ENCODE peak calls at places on chromosomes 4 and X, in six cellular contexts. N is breast epithelium, C is esophagus muscularis mucosa, X is sigmoid colon, I is GM23338, O is spleen. E is an unnamed sample.
A peak's percentile ranks its signal among the peaks of the same experiment; 100 is the strongest.

GRCh38 chr4:8727546-8728510 is 135.3 kb downstream of the CPZ start:
- DNase-seq in N (peak; percentile 14), C (peak; percentile 86), X (peak; percentile 56), I (no peak), O (peak; percentile 74), E (peak; percentile 60)

GRCh38 chr4:143411527-143412480 is 75.1 kb downstream of the GAB1 start:
- DNase-seq in N (no peak), C (no peak), X (no peak), I (no peak), O (no peak), E (no peak)

GRCh38 chr4:128378668-128379067 is 91.1 kb upstream of the PGRMC2 start:
- DNase-seq in N (no peak), C (peak; percentile 21), X (no peak), I (no peak), O (no peak), E (no peak)

GRCh38 chr4:185587444-185588161 is 52.3 kb upstream of the PDLIM3 start:
- DNase-seq in N (no peak), C (no peak), X (no peak), I (peak; percentile 95), O (peak; percentile 83), E (no peak)

GRCh38 chr4:175823015-175823741 is 11.1 kb upstream of the GPM6A start:
- DNase-seq in N (no peak), C (no peak), X (no peak), I (no peak), O (no peak), E (no peak)

GRCh38 chrX:119410027-119410819 is 11.1 kb downstream of the SLC25A43 start:
- DNase-seq in N (peak; percentile 86), C (no peak), X (peak; percentile 84), I (no peak), O (no peak), E (peak; percentile 72)

GRCh38 chr4:25402521-25402920 is 25.5 kb downstream of the ANAPC4 start:
- DNase-seq in N (no peak), C (no peak), X (no peak), I (no peak), O (no peak), E (no peak)

GRCh38 chr4:4541040-4541631 is 712 bp downstream of the STX18 start:
- DNase-seq in N (no peak), C (no peak), X (no peak), I (no peak), O (no peak), E (no peak)

GRCh38 chr4:188976644-188977115 is 837.4 kb downstream of the TRIML1 start:
- DNase-seq in N (no peak), C (no peak), X (no peak), I (peak; percentile 84), O (no peak), E (no peak)

GRCh38 chr4:47031011-47031678 is at the start of gene GABRB1:
- DNase-seq in N (no peak), C (no peak), X (peak; percentile 69), I (peak; percentile 76), O (no peak), E (no peak)

GRCh38 chrX:73668779-73669178 is 105.8 kb downstream of the CHIC1 start:
- DNase-seq in N (no peak), C (no peak), X (no peak), I (no peak), O (no peak), E (no peak)

GRCh38 chr4:175927121-175927520 is 115.1 kb upstream of the GPM6A start:
- DNase-seq in N (no peak), C (no peak), X (no peak), I (no peak), O (no peak), E (no peak)

GRCh38 chrX:12771445-12772069 is 19.7 kb upstream of the PRPS2 start:
- DNase-seq in N (no peak), C (no peak), X (no peak), I (peak; percentile 72), O (peak; percentile 93), E (no peak)

GRCh38 chrX:46572295-46572936 is 1.1 kb upstream of the CHST7 start:
- DNase-seq in N (no peak), C (no peak), X (no peak), I (no peak), O (no peak), E (no peak)

GRCh38 chr4:11590132-11590531 is 161.4 kb upstream of the HS3ST1 start:
- DNase-seq in N (no peak), C (no peak), X (no peak), I (no peak), O (no peak), E (no peak)

GRCh38 chr4:8048856-8049686 is 109.4 kb upstream of the AFAP1 start:
- DNase-seq in N (no peak), C (no peak), X (no peak), I (peak; percentile 90), O (no peak), E (no peak)

GRCh38 chr4:83947111-83947510 is 411.2 kb downstream of the GPAT3 start:
- DNase-seq in N (no peak), C (no peak), X (no peak), I (no peak), O (no peak), E (no peak)

GRCh38 chrX:73214366-73215094 is at the start of gene NAP1L2:
- DNase-seq in N (peak; percentile 26), C (no peak), X (peak; percentile 71), I (peak; percentile 61), O (peak; percentile 77), E (no peak)

GRCh38 chrX:34918091-34918736 is 24.4 kb upstream of the FAM47B start:
- DNase-seq in N (no peak), C (no peak), X (no peak), I (no peak), O (no peak), E (no peak)

DNA sequence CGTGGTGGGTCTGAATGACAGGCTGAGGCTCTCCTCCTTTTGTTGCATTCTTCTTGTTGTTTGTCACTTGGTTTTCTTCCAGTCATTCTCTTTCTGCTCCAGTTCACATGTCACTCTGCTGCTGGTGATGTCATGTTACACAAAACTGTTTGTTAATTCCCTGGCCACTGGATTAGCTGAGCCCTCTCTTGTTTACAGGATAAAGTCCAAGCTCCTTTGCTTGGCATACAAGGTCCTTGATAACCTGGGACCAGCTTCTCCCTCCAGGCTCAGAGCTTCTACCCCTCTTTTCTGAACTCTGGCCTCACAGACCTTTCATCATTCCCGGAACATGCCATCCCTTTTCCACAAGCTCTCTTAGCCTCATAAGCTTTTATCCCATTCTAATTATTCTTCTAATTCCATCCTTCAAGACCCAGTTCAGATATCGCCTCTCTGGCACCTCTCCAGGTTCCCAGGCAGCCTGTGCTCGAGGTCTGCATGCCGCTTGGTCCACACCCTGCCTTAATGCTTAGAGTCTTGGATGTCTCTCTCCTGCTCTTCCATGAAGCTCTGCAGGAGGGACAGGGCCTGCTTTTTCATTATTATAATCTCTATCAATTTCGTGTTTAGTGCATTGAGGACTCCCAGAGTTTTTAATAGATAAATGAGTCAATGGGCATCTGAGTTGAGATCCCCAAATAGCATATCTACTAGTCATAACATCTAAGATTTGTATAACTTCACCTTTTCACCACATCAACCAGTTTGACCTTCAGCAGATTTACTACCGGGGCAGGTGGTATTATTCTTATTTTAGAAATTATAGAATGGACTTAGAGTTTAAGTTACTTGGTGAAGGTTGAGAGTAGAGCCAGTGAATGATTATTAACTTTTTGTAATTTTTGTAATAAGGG is 98.7 kb downstream of the TMEM131L start:
- DNase-seq in N (no peak), C (peak; percentile 53), X (no peak), I (no peak), O (no peak), E (no peak)
- TF ChIP-seq POLR2AphosphoS5 in N (no peak), C (no peak), X (no peak), I (no peak), O (no peak), E (no peak)

GRCh38 chrX:54754854-54755253 is 43.2 kb downstream of the ITIH6 start:
- DNase-seq in N (no peak), C (no peak), X (no peak), I (peak; percentile 1), O (no peak), E (no peak)
- H3K27ac ChIP-seq in N (no peak overlapping the region), C (no peak overlapping the region), X (no peak overlapping the region), I (no peak overlapping the region), O (no peak overlapping the region), E (no peak overlapping the region)

GRCh38 chrX:10612215-10612614 is 8.2 kb downstream of the MID1 start:
- DNase-seq in N (no peak), C (no peak), X (no peak), I (no peak), O (no peak), E (no peak)

GRCh38 chrX:10607233-10607632 is 13.2 kb downstream of the MID1 start:
- DNase-seq in N (no peak), C (no peak), X (no peak), I (no peak), O (no peak), E (no peak)

GRCh38 chrX:10615931-10616780 is 4.2 kb downstream of the MID1 start:
- DNase-seq in N (no peak), C (no peak), X (peak; percentile 72), I (peak; percentile 68), O (no peak), E (no peak)

GRCh38 chrX:10608099-10608498 is 12.3 kb downstream of the MID1 start:
- DNase-seq in N (no peak), C (no peak), X (no peak), I (no peak), O (no peak), E (no peak)

DNA sequence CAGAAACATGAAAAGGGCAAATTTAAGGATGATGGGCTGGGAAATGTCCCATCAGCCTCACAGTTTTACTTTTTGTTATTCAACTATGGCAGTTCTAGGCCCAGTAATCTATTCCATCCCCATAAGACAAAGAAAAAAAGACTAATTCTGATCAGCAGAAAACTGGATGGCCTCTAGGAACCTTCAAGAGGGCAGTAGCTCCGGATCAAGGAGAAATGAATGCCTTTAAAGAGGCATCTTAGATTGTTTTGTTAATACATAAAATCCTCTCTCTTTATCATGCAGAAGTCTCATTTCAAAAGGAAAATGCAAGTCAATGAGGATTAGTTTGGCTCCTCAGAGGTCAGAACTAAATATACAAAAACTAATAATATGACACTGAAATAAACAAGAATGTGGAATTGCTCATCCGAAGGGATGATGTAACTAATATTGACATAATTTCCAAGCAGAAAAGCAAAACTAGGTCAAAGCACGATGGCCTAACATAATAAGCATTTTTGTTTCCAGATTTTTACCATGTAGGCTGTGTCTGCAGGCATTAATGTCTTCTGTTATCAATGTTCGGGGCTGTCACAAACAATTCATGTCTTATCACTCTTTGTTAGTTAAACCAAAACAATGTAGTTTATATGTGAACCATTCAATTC is 8.8 kb downstream of the MID1 start:
- DNase-seq in N (no peak), C (no peak), X (no peak), I (peak; percentile 44), O (no peak), E (no peak)
- TF ChIP-seq POLR2AphosphoS5 in N (no peak), C (no peak), X (no peak), I (no peak), O (no peak), E (no peak)

GRCh38 chr4:53479731-53480525 is 102.5 kb downstream of the FIP1L1 start:
- DNase-seq in N (no peak), C (no peak), X (no peak), I (no peak), O (no peak), E (no peak)

GRCh38 chr4:53477666-53478065 is 100.2 kb downstream of the FIP1L1 start:
- DNase-seq in N (no peak), C (no peak), X (no peak), I (peak; percentile 30), O (no peak), E (no peak)

GRCh38 chr4:53478671-53479456 is 101.4 kb downstream of the FIP1L1 start:
- DNase-seq in N (no peak), C (no peak), X (no peak), I (no peak), O (no peak), E (no peak)

GRCh38 chr4:53476232-53477037 is 99.0 kb downstream of the FIP1L1 start:
- DNase-seq in N (no peak), C (no peak), X (no peak), I (peak; percentile 27), O (no peak), E (peak; percentile 68)

GRCh38 chr4:53477038-53477565 is 99.7 kb downstream of the FIP1L1 start:
- DNase-seq in N (no peak), C (no peak), X (no peak), I (peak; percentile 82), O (no peak), E (no peak)
- H3K27ac ChIP-seq in N (no peak overlapping the region), C (no peak overlapping the region), X (no peak overlapping the region), I (peak overlapping the region; percentile 96), O (no peak overlapping the region), E (peak overlapping the region; percentile 30)

E was measured in suprapubic skin.